ENCODE peak calls at places on chromosomes 12 and 14, in seven cellular contexts. One of them, this sample, is unnamed.

GRCh38 chr14:24051789-24052655 is at the start of gene CARMIL3:
- DNase-seq in HepG2: peak
- DNase-seq in mammary epithelial cell: peak
- DNase-seq in neural progenitor cell: peak
- DNase-seq in cardiac fibroblast: peak
- DNase-seq in upper lobe of left lung: peak
- DNase-seq in MCF 10A: peak
- DNase-seq in this sample: peak

GRCh38 chr12:28222081-28222700 is 31.9 kb downstream of the CCDC91 start:
- DNase-seq in HepG2: no peak
- DNase-seq in mammary epithelial cell: no peak
- DNase-seq in neural progenitor cell: no peak
- DNase-seq in cardiac fibroblast: no peak
- DNase-seq in upper lobe of left lung: no peak
- DNase-seq in MCF 10A: no peak
- DNase-seq in this sample: no peak

GRCh38 chr14:76576047-76576741 is 185.1 kb upstream of the VASH1 start:
- DNase-seq in HepG2: no peak
- DNase-seq in mammary epithelial cell: no peak
- DNase-seq in neural progenitor cell: no peak
- DNase-seq in cardiac fibroblast: peak
- DNase-seq in upper lobe of left lung: no peak
- DNase-seq in MCF 10A: peak
- DNase-seq in this sample: no peak

GRCh38 chr14:96091149-96091693 is 52.1 kb downstream of the C14orf132 start:
- DNase-seq in HepG2: no peak
- DNase-seq in mammary epithelial cell: no peak
- DNase-seq in neural progenitor cell: no peak
- DNase-seq in cardiac fibroblast: no peak
- DNase-seq in upper lobe of left lung: peak
- DNase-seq in MCF 10A: no peak
- DNase-seq in this sample: no peak

GRCh38 chr12:54004063-54004840 is 4.3 kb downstream of the HOXC9 start:
- DNase-seq in HepG2: no peak
- DNase-seq in mammary epithelial cell: no peak
- DNase-seq in neural progenitor cell: no peak
- DNase-seq in cardiac fibroblast: no peak
- DNase-seq in upper lobe of left lung: peak
- DNase-seq in MCF 10A: no peak
- DNase-seq in this sample: no peak

GRCh38 chr14:23076785-23077408 is 18.0 kb downstream of the ACIN1 start:
- DNase-seq in HepG2: peak
- DNase-seq in mammary epithelial cell: no peak
- DNase-seq in neural progenitor cell: peak
- DNase-seq in cardiac fibroblast: peak
- DNase-seq in upper lobe of left lung: no peak
- DNase-seq in MCF 10A: peak
- DNase-seq in this sample: no peak

GRCh38 chr12:14994610-14995009 is 21.8 kb downstream of the PDE6H start:
- DNase-seq in HepG2: no peak
- DNase-seq in mammary epithelial cell: no peak
- DNase-seq in neural progenitor cell: no peak
- DNase-seq in cardiac fibroblast: peak
- DNase-seq in upper lobe of left lung: no peak
- DNase-seq in MCF 10A: no peak
- DNase-seq in this sample: no peak

GRCh38 chr12:71438670-71439361 is 782 bp upstream of the LGR5 start:
- DNase-seq in HepG2: peak
- DNase-seq in mammary epithelial cell: no peak
- DNase-seq in neural progenitor cell: peak
- DNase-seq in cardiac fibroblast: peak
- DNase-seq in upper lobe of left lung: no peak
- DNase-seq in MCF 10A: no peak
- DNase-seq in this sample: no peak

GRCh38 chr14:101958418-101959185 is 5.8 kb upstream of the DYNC1H1 start:
- DNase-seq in HepG2: no peak
- DNase-seq in mammary epithelial cell: no peak
- DNase-seq in neural progenitor cell: no peak
- DNase-seq in cardiac fibroblast: no peak
- DNase-seq in upper lobe of left lung: no peak
- DNase-seq in MCF 10A: no peak
- DNase-seq in this sample: no peak

GRCh38 chr14:52455291-52456088 is 96.8 kb downstream of the TXNDC16 start:
- DNase-seq in HepG2: no peak
- DNase-seq in mammary epithelial cell: peak
- DNase-seq in neural progenitor cell: no peak
- DNase-seq in cardiac fibroblast: peak
- DNase-seq in upper lobe of left lung: no peak
- DNase-seq in MCF 10A: peak
- DNase-seq in this sample: no peak

GRCh38 chr12:49543221-49543913 is 4.5 kb downstream of the KCNH3 start:
- DNase-seq in HepG2: no peak
- DNase-seq in mammary epithelial cell: no peak
- DNase-seq in neural progenitor cell: no peak
- DNase-seq in cardiac fibroblast: no peak
- DNase-seq in upper lobe of left lung: no peak
- DNase-seq in MCF 10A: no peak
- DNase-seq in this sample: no peak

GRCh38 chr14:67999290-67999689 is 179.7 kb downstream of the RAD51B start:
- DNase-seq in HepG2: no peak
- DNase-seq in mammary epithelial cell: peak
- DNase-seq in neural progenitor cell: no peak
- DNase-seq in cardiac fibroblast: peak
- DNase-seq in upper lobe of left lung: no peak
- DNase-seq in MCF 10A: no peak
- DNase-seq in this sample: no peak

GRCh38 chr12:25307818-25308217 is 57.1 kb upstream of the KRAS start:
- DNase-seq in HepG2: no peak
- DNase-seq in mammary epithelial cell: no peak
- DNase-seq in neural progenitor cell: no peak
- DNase-seq in cardiac fibroblast: no peak
- DNase-seq in upper lobe of left lung: no peak
- DNase-seq in MCF 10A: no peak
- DNase-seq in this sample: no peak

GRCh38 chr14:76486251-76486743 is 110.4 kb downstream of the ESRRB start:
- DNase-seq in HepG2: no peak
- DNase-seq in mammary epithelial cell: no peak
- DNase-seq in neural progenitor cell: no peak
- DNase-seq in cardiac fibroblast: no peak
- DNase-seq in upper lobe of left lung: no peak
- DNase-seq in MCF 10A: no peak
- DNase-seq in this sample: no peak

GRCh38 chr12:57868870-57869609 is 22.5 kb upstream of the CTDSP2 start:
- DNase-seq in HepG2: no peak
- DNase-seq in mammary epithelial cell: no peak
- DNase-seq in neural progenitor cell: peak
- DNase-seq in cardiac fibroblast: no peak
- DNase-seq in upper lobe of left lung: peak
- DNase-seq in MCF 10A: no peak
- DNase-seq in this sample: no peak

GRCh38 chr14:102558566-102558965 is 33.9 kb upstream of the RCOR1 start:
- DNase-seq in HepG2: no peak
- DNase-seq in mammary epithelial cell: no peak
- DNase-seq in neural progenitor cell: no peak
- DNase-seq in cardiac fibroblast: no peak
- DNase-seq in upper lobe of left lung: no peak
- DNase-seq in MCF 10A: no peak
- DNase-seq in this sample: no peak

GRCh38 chr12:111454311-111454710 is 48.6 kb downstream of the SH2B3 start:
- DNase-seq in HepG2: no peak
- DNase-seq in mammary epithelial cell: no peak
- DNase-seq in neural progenitor cell: no peak
- DNase-seq in cardiac fibroblast: no peak
- DNase-seq in upper lobe of left lung: no peak
- DNase-seq in MCF 10A: no peak
- DNase-seq in this sample: no peak

GRCh38 chr14:51369814-51370213 is 129.8 kb downstream of the TMX1 start:
- DNase-seq in HepG2: no peak
- DNase-seq in mammary epithelial cell: no peak
- DNase-seq in neural progenitor cell: no peak
- DNase-seq in cardiac fibroblast: no peak
- DNase-seq in upper lobe of left lung: no peak
- DNase-seq in MCF 10A: peak
- DNase-seq in this sample: no peak
- TF ChIP-seq CTCF in HepG2: peak
- TF ChIP-seq CTCF in mammary epithelial cell: peak
- TF ChIP-seq CTCF in neural progenitor cell: peak
- TF ChIP-seq CTCF in cardiac fibroblast: peak
- TF ChIP-seq CTCF in upper lobe of left lung: peak
- TF ChIP-seq CTCF in MCF 10A: peak
- TF ChIP-seq CTCF in this sample: no peak

DNA sequence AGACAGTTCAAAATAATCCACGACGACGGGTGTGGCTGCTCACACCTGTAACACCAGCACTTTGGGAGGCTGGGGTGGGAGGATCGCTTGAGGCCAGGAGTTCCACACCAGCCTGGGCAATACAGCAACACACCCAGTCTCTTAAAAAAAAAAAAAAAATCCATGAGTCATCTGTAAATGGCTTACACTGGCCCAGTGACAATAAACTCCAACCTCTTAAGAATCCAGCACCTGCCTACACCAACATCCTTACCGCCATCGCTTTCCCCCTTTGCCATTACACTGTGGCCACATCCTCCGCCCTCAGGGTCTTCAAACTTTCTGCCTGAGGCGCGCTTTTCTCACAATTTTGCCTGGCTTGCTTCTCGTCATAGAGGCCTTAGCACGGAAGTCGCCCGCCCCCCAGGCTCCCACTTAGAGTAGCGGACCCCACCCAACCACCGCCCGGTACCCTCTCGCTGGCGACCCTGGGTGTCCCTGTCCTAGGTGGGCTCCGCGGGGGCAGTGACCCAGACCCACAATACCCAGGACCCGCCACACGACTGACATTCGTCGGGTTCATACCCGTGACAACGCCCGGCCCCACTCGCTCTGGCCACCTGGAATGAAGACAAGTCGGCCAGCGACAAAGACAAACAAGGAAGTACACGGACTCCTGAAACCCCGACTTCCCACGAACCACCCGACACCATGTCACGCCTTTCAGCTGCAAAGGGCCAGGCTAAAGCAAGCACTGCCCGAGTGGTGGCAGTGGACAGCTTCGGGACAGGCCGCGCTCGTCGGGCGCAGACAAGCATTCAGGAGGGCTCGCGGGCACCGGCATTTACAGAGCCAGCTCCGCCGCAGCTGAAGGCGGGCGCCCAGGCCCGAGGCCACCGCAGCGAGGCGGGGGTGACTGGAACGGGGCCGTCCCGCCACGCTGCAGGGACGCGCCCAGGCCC is 636 bp downstream of the GOLGA3 start:
- DNase-seq in HepG2: peak
- DNase-seq in mammary epithelial cell: peak
- DNase-seq in neural progenitor cell: no peak
- DNase-seq in cardiac fibroblast: peak
- DNase-seq in upper lobe of left lung: no peak
- DNase-seq in MCF 10A: peak
- DNase-seq in this sample: no peak
- TF ChIP-seq CTCF in HepG2: peak
- TF ChIP-seq CTCF in mammary epithelial cell: no peak
- TF ChIP-seq CTCF in neural progenitor cell: no peak
- TF ChIP-seq CTCF in cardiac fibroblast: no peak
- TF ChIP-seq CTCF in upper lobe of left lung: no peak
- TF ChIP-seq CTCF in MCF 10A: no peak
- TF ChIP-seq CTCF in this sample: no peak

GRCh38 chr14:103910262-103910935 is 17.9 kb upstream of the TDRD9 start:
- DNase-seq in HepG2: peak
- DNase-seq in mammary epithelial cell: peak
- DNase-seq in neural progenitor cell: peak
- DNase-seq in cardiac fibroblast: peak
- DNase-seq in upper lobe of left lung: no peak
- DNase-seq in MCF 10A: peak
- DNase-seq in this sample: peak

GRCh38 chr14:103909531-103910261 is 18.6 kb upstream of the TDRD9 start:
- DNase-seq in HepG2: no peak
- DNase-seq in mammary epithelial cell: no peak
- DNase-seq in neural progenitor cell: no peak
- DNase-seq in cardiac fibroblast: no peak
- DNase-seq in upper lobe of left lung: no peak
- DNase-seq in MCF 10A: no peak
- DNase-seq in this sample: no peak

GRCh38 chr14:103908580-103908979 is 19.7 kb upstream of the TDRD9 start:
- DNase-seq in HepG2: no peak
- DNase-seq in mammary epithelial cell: no peak
- DNase-seq in neural progenitor cell: no peak
- DNase-seq in cardiac fibroblast: no peak
- DNase-seq in upper lobe of left lung: no peak
- DNase-seq in MCF 10A: no peak
- DNase-seq in this sample: no peak

GRCh38 chr14:103904493-103905107 is 23.7 kb upstream of the TDRD9 start:
- DNase-seq in HepG2: no peak
- DNase-seq in mammary epithelial cell: no peak
- DNase-seq in neural progenitor cell: no peak
- DNase-seq in cardiac fibroblast: no peak
- DNase-seq in upper lobe of left lung: no peak
- DNase-seq in MCF 10A: no peak
- DNase-seq in this sample: no peak

DNA sequence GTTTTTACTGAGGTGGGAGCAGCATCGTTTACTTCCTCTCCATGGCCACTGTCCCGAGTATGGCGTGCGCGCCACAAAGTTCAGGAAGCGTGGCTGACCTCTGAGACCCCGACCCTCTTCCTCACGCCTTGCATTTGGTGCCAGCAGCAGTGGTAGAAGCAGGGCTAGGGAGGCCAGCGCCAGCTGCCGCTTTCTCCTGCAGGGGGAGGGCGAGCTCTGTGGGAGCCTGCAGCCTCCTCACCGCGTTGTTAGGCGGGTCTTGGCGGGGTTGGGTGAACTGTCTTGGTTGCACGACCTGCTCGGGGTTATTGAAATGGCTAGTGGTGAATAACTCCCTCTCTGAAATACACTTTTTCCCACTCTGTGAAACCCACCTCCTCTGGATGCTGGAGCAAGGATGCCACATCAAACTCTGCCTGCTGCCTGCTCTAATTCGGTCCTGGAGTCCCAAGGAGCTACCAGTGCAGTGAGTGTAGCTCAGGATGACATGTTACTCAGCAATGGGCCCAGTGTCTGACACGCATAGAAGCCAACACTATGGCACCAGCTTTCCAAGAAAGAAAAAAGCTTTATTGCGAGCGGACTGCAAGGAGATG is 22.3 kb upstream of the TDRD9 start:
- DNase-seq in HepG2: no peak
- DNase-seq in mammary epithelial cell: no peak
- DNase-seq in neural progenitor cell: peak
- DNase-seq in cardiac fibroblast: no peak
- DNase-seq in upper lobe of left lung: no peak
- DNase-seq in MCF 10A: no peak
- DNase-seq in this sample: no peak
- TF ChIP-seq CTCF in HepG2: peak
- TF ChIP-seq CTCF in mammary epithelial cell: no peak
- TF ChIP-seq CTCF in neural progenitor cell: peak
- TF ChIP-seq CTCF in cardiac fibroblast: peak
- TF ChIP-seq CTCF in upper lobe of left lung: peak
- TF ChIP-seq CTCF in MCF 10A: no peak
- TF ChIP-seq CTCF in this sample: no peak

DNA sequence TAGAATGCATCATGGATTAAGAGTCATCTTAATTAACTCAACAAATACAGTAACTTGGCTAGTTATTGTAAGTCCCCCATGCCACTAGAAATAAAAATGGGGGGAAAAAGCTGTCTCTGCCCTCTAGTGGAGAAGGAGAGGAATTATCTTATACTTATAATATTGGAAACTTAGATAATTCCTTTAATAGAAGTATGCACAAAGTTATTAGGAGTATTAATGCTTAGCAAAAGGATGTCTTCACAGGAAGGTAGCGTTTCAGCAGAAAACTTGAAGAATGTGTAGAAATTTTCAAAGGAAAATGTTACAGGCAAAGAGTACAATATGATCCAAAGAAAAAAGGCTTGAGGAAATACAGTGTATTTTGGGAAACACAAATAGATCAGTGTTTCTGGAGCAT is 19.8 kb downstream of the OR5AU1 start:
- DNase-seq in HepG2: peak
- DNase-seq in mammary epithelial cell: no peak
- DNase-seq in neural progenitor cell: peak
- DNase-seq in cardiac fibroblast: peak
- DNase-seq in upper lobe of left lung: no peak
- DNase-seq in MCF 10A: peak
- DNase-seq in this sample: no peak
- TF ChIP-seq CTCF in HepG2: peak
- TF ChIP-seq CTCF in mammary epithelial cell: peak
- TF ChIP-seq CTCF in neural progenitor cell: peak
- TF ChIP-seq CTCF in cardiac fibroblast: peak
- TF ChIP-seq CTCF in upper lobe of left lung: peak
- TF ChIP-seq CTCF in MCF 10A: peak
- TF ChIP-seq CTCF in this sample: peak